ENCODE peak calls at places on chromosomes 11 and 22, in ten cellular contexts. G, B, P, M, N, Y, T, D, Z and K are unnamed samples.

GRCh38 chr11:111526501-111526900 is 11.9 kb downstream of the HOATZ start:
- DNase-seq in P (no peak), Z (peak), T (no peak), B (peak), M (no peak), G (no peak), D (no peak), N (peak), Y (no peak), K (peak)

GRCh38 chr22:42086051-42086450 is 4.5 kb downstream of the NDUFA6 start:
- DNase-seq in P (no peak), M (no peak), G (no peak), Z (no peak), D (no peak), T (no peak), Y (no peak), B (no peak), N (no peak), K (no peak)

GRCh38 chr11:69306821-69307220 is 12.9 kb downstream of the MYEOV start:
- DNase-seq in T (no peak), Y (no peak), M (no peak), Z (no peak), D (no peak), P (no peak), G (no peak), N (no peak), B (no peak), K (no peak)

GRCh38 chr11:118000067-118000849 is 14.1 kb downstream of the IL10RA start:
- DNase-seq in Y (no peak), M (no peak), D (no peak), T (no peak), N (no peak), Z (no peak), B (no peak), P (no peak), G (no peak), K (no peak)

GRCh38 chr11:15602042-15602441 is 487.3 kb downstream of the INSC start:
- DNase-seq in T (no peak), D (no peak), M (no peak), N (no peak), Y (no peak), B (no peak), Z (no peak), P (no peak), G (no peak), K (no peak)

GRCh38 chr22:48072777-48073176 is 1310.3 kb downstream of the TBC1D22A start:
- DNase-seq in Z (no peak), N (no peak), D (no peak), P (no peak), M (no peak), T (no peak), B (no peak), G (no peak), Y (no peak), K (no peak)

GRCh38 chr11:95485115-95485900 is 254.3 kb upstream of the SESN3 start:
- DNase-seq in P (no peak), D (no peak), M (no peak), N (peak), Y (no peak), B (peak), G (no peak), T (no peak), Z (no peak), K (peak)

GRCh38 chr11:44788536-44789227 is 61.9 kb downstream of the TSPAN18 start:
- DNase-seq in N (peak), T (no peak), P (no peak), M (no peak), D (no peak), Z (no peak), G (no peak), B (no peak), Y (no peak), K (no peak)

GRCh38 chr11:6505577-6506240 is 8.6 kb downstream of the DNHD1 start:
- DNase-seq in D (no peak), G (no peak), T (no peak), M (no peak), B (peak), Z (peak), N (peak), Y (no peak), P (peak), K (peak)

GRCh38 chr11:125772834-125773505 is 5.7 kb downstream of the PATE2 start:
- DNase-seq in Y (no peak), G (no peak), M (no peak), Z (no peak), N (peak), T (no peak), P (no peak), B (peak), D (no peak), K (peak)

GRCh38 chr11:119618208-119618909 is 110.6 kb downstream of the NECTIN1 start:
- DNase-seq in T (peak), N (no peak), M (no peak), P (no peak), D (no peak), G (no peak), Z (no peak), B (peak), Y (peak), K (no peak)

GRCh38 chr22:29702025-29702930 is 17.5 kb upstream of the CABP7 start:
- DNase-seq in B (peak), Z (peak), P (no peak), N (no peak), Y (peak), T (no peak), D (no peak), M (no peak), G (no peak), K (no peak)

GRCh38 chr11:13169709-13170108 is 107.9 kb upstream of the BMAL1 start:
- DNase-seq in P (no peak), M (no peak), D (no peak), G (no peak), N (peak), B (peak), T (no peak), Z (no peak), Y (no peak), K (peak)

DNA sequence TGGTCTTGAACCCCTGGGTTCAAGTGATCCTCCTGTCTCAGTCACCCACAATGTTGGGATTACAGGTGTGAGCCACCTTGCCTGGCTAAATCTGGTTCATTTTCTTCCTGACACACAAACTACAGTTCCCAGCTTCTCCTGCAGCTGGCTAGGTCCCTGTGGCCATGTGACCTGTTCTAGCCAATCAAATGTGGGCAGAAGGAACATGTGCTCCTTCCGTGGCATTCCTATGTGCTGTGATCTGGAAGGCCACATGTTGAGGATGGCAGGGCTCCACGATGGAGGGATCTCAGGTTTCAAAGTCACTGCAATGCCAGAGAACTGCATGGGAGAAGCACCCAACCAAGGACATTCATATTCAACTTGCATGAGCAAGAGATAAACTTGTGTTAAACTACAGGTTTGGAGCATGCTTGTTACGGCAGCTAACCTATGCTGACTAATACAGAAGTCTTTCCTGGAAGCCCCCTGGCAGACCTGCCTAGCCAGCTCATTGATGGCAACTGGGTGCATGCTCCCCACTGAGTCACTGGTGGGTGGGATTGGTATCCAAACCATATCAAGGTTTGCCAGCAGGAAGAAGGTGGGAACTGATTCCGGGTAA is 86.0 kb downstream of the RPS6KA4 start:
- DNase-seq in G (no peak), Z (peak), N (no peak), T (no peak), D (no peak), B (peak), P (peak), Y (no peak), M (no peak), K (peak)
- TF ChIP-seq CTCF in G (no peak), Z (no peak), N (no peak), T (no peak), D (no peak), B (no peak), P (no peak), Y (no peak), M (no peak), K (no peak)

GRCh38 chr11:4087551-4087950 is 7.0 kb upstream of the RRM1 start:
- DNase-seq in G (no peak), B (peak), P (no peak), Z (peak), D (no peak), N (peak), Y (no peak), M (no peak), T (no peak), K (no peak)
- TF ChIP-seq CTCF in G (no peak), B (peak), P (no peak), Z (no peak), D (peak), N (peak), Y (no peak), M (no peak), T (no peak), K (no peak)

GRCh38 chr11:8870461-8871282 is 40.3 kb upstream of the AKIP1 start:
- DNase-seq in P (peak), T (peak), G (peak), D (peak), Y (peak), B (peak), N (peak), M (peak), Z (peak), K (peak)
- TF ChIP-seq CTCF in P (no peak), T (no peak), G (no peak), D (no peak), Y (no peak), B (no peak), N (peak), M (no peak), Z (no peak), K (no peak)

GRCh38 chr11:812390-812789 is 2.6 kb downstream of the RPLP2 start:
- DNase-seq in B (no peak), Z (no peak), M (no peak), G (no peak), Y (no peak), P (no peak), T (no peak), D (no peak), N (no peak), K (no peak)

GRCh38 chr11:810040-810567 is 337 bp downstream of the RPLP2 start:
- DNase-seq in Y (no peak), P (no peak), B (no peak), Z (no peak), N (no peak), G (no peak), D (no peak), M (peak), T (no peak), K (no peak)

GRCh38 chr11:813440-814096 is 3.8 kb downstream of the RPLP2 start:
- DNase-seq in M (peak), Z (no peak), N (no peak), Y (no peak), P (no peak), G (no peak), D (no peak), B (no peak), T (no peak), K (no peak)

GRCh38 chr11:813037-813436 is 3.3 kb downstream of the RPLP2 start:
- DNase-seq in M (no peak), D (no peak), T (no peak), Y (no peak), Z (no peak), N (no peak), G (no peak), B (no peak), P (no peak), K (no peak)

GRCh38 chr11:811446-812245 is 1.9 kb downstream of the RPLP2 start:
- DNase-seq in M (no peak), B (no peak), T (no peak), P (no peak), Z (no peak), D (no peak), Y (no peak), G (no peak), N (no peak), K (no peak)
- TF ChIP-seq CTCF in M (no peak), B (no peak), T (no peak), P (no peak), Z (no peak), D (no peak), Y (no peak), G (no peak), N (peak), K (no peak)

GRCh38 chr11:89405629-89406028 is 85.5 kb downstream of the NOX4 start:
- DNase-seq in T (no peak), G (no peak), M (no peak), Y (no peak), B (peak), Z (no peak), P (no peak), N (peak), D (no peak), K (peak)
- TF ChIP-seq CTCF in T (no peak), G (no peak), M (peak), Y (no peak), B (peak), Z (no peak), P (no peak), N (no peak), D (peak), K (peak)

DNA sequence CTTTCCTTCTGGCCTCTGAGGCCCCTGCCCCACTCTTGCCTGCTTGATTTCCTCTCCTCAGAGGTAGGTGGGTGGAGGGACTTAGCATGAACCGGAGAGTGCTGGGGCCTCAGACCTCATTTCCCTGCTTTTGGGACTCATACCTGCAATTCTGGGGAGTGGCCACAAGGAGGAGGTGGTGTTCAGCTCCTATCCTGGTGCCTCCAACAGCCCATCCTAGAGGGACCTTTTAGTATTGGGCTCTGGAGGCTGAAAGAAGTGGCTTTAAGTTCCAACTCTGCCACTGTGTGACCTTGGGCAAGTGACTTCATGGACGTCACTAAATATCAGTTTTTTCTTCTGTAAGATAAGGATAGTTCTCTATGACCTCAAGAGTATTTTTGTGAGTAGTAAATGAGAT is 98.6 kb downstream of the KIAA1671 start:
- DNase-seq in Y (no peak), T (no peak), P (no peak), Z (no peak), M (no peak), B (no peak), N (no peak), D (no peak), G (no peak), K (no peak)
- TF ChIP-seq CTCF in Y (no peak), T (peak), P (no peak), Z (no peak), M (peak), B (peak), N (peak), D (peak), G (no peak), K (peak)

GRCh38 chr22:36086629-36087254 is 58.1 kb upstream of the RBFOX2 start:
- DNase-seq in M (no peak), P (no peak), Y (no peak), G (no peak), D (no peak), B (no peak), Z (no peak), T (no peak), N (no peak), K (no peak)

GRCh38 chr22:36088292-36088691 is 59.7 kb upstream of the RBFOX2 start:
- DNase-seq in Y (no peak), N (no peak), D (no peak), T (no peak), B (no peak), G (no peak), P (no peak), M (no peak), Z (no peak), K (peak)

GRCh38 chr22:36085476-36086169 is 57.0 kb upstream of the RBFOX2 start:
- DNase-seq in Z (no peak), B (no peak), D (no peak), T (no peak), N (no peak), P (no peak), M (no peak), G (no peak), Y (no peak), K (no peak)

GRCh38 chr22:36086170-36086490 is 57.5 kb upstream of the RBFOX2 start:
- DNase-seq in G (no peak), N (no peak), D (no peak), P (no peak), Z (no peak), M (no peak), B (peak), T (no peak), Y (no peak), K (no peak)

DNA sequence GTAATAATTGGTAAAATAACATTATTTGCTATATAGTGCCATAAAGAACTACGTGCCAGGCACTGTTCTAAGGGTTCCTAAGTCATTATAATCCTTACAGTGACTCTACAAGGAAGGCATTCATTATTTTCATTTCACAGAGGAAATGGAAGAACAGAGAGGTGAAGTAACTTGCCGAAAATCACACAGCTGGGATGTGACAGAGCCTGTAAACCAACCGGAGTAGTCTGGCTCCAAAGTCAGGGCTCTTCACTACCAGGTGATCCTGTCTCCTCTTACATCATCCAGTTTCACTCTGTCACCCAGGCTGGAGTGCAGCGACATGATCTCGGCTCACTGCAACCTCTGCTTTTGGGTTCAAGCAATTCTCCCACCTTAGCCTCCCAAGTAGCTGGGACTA is 59.2 kb upstream of the RBFOX2 start:
- DNase-seq in M (no peak), G (no peak), N (no peak), P (no peak), D (no peak), Y (no peak), Z (no peak), T (no peak), B (no peak), K (no peak)
- TF ChIP-seq CTCF in M (no peak), G (no peak), N (no peak), P (no peak), D (no peak), Y (no peak), Z (no peak), T (no peak), B (no peak), K (no peak)

GRCh38 chr11:9568161-9568853 is 5.2 kb upstream of the WEE1 start:
- DNase-seq in P (no peak), D (no peak), G (no peak), B (peak), Z (no peak), T (no peak), Y (no peak), N (peak), M (no peak), K (no peak)
- TF ChIP-seq CTCF in P (no peak), D (no peak), G (no peak), B (no peak), Z (no peak), T (no peak), Y (no peak), N (no peak), M (no peak), K (no peak)

GRCh38 chr22:32413715-32414114 is 1.7 kb upstream of the RTCB start:
- DNase-seq in P (no peak), T (no peak), Y (no peak), M (no peak), Z (peak), G (no peak), B (peak), D (no peak), N (peak), K (peak)
- TF ChIP-seq CTCF in P (no peak), T (no peak), Y (no peak), M (peak), Z (peak), G (no peak), B (peak), D (peak), N (peak), K (peak)